ENCODE peak calls at places on chromosomes 2 and 18, in six cellular contexts. K, I, W, X, V and N are unnamed samples.

GRCh38 chr18:23963443-23964185 is 50.9 kb upstream of the TTC39C start:
- DNase-seq in K (no peak), I (no peak), W (no peak), X (no peak), V (peak), N (no peak)

GRCh38 chr18:75072672-75073371 is 136.1 kb downstream of the PTGR3 start:
- DNase-seq in K (no peak), I (no peak), W (no peak), X (no peak), V (no peak), N (no peak)

GRCh38 chr2:98382086-98382485 is 35.8 kb downstream of the CNGA3 start:
- DNase-seq in K (no peak), I (no peak), W (no peak), X (no peak), V (no peak), N (no peak)

GRCh38 chr18:32773187-32773712 is 427 bp upstream of the KLHL14 start:
- DNase-seq in K (no peak), I (no peak), W (no peak), X (no peak), V (no peak), N (no peak)

GRCh38 chr2:216665240-216665639 is 30.1 kb downstream of the IGFBP5 start:
- DNase-seq in K (no peak), I (no peak), W (no peak), X (peak), V (no peak), N (no peak)

GRCh38 chr2:151973901-151974199 is 125.0 kb downstream of the CACNB4 start:
- DNase-seq in K (peak), I (no peak), W (no peak), X (no peak), V (no peak), N (no peak)

GRCh38 chr18:48922801-48923730 is 27.7 kb downstream of the SMAD7 start:
- DNase-seq in K (no peak), I (no peak), W (no peak), X (no peak), V (peak), N (no peak)

GRCh38 chr2:114714316-114714715 is 271.9 kb downstream of the DPP10 start:
- DNase-seq in K (no peak), I (no peak), W (no peak), X (no peak), V (no peak), N (no peak)

GRCh38 chr2:43611987-43612894 is 16.4 kb upstream of the THADA start:
- DNase-seq in K (no peak), I (peak), W (peak), X (peak), V (peak), N (no peak)